ENCODE peak calls at places on chromosomes 5 and 9, in nine cellular contexts. F is suprapubic skin, O is GM23338, E is breast epithelium, S is stomach, U is vagina, Y is spleen, G is endothelial cell of umbilical vein, M is sigmoid colon. T is an unnamed sample.

GRCh38 chr5:74640450-74641013 is at the start of gene ENC1:
- DNase-seq in Y (peak; percentile 99), U (no peak), E (peak; percentile 81), M (peak; percentile 87), O (peak; percentile 97), F (peak; percentile 82), S (peak; percentile 88), G (peak; percentile 95), T (peak; percentile 87)

GRCh38 chr5:31853398-31854135 is 214.6 kb downstream of the PDZD2 start:
- DNase-seq in Y (no peak), E (no peak), F (no peak), S (peak; percentile 26), G (no peak), M (no peak), O (peak; percentile 41), U (no peak), T (no peak)

GRCh38 chr9:6413365-6414263 is 615 bp downstream of the UHRF2 start:
- DNase-seq in M (no peak), F (peak; percentile 75), U (no peak), O (peak; percentile 61), Y (peak; percentile 93), S (peak; percentile 42), E (no peak), G (no peak), T (peak; percentile 41)

GRCh38 chr5:160423025-160423554 is 1.4 kb downstream of the PTTG1 start:
- DNase-seq in U (no peak), S (no peak), Y (no peak), G (no peak), M (no peak), O (no peak), E (no peak), F (no peak), T (no peak)

GRCh38 chr5:36027711-36028110 is 36.5 kb upstream of the UGT3A1 start:
- DNase-seq in M (no peak), E (no peak), S (no peak), O (no peak), F (no peak), Y (no peak), G (no peak), U (no peak), T (no peak)

GRCh38 chr5:154995679-154996078 is 17.9 kb upstream of the KIF4B start:
- DNase-seq in O (peak; percentile 82), S (no peak), E (no peak), Y (no peak), M (no peak), U (no peak), F (no peak), G (peak; percentile 39), T (no peak)

GRCh38 chr5:62732677-62733121 is 154.1 kb downstream of the LRRC70 start:
- DNase-seq in F (no peak), M (no peak), S (no peak), G (no peak), U (no peak), Y (no peak), E (no peak), O (no peak), T (no peak)

GRCh38 chr5:139744471-139745120 is 51.0 kb upstream of the PSD2 start:
- DNase-seq in Y (no peak), E (no peak), G (no peak), F (no peak), U (no peak), O (no peak), S (no peak), M (no peak), T (no peak)

GRCh38 chr5:157651623-157652376 is 438 bp downstream of the SOX30 start:
- DNase-seq in O (peak; percentile 91), Y (peak; percentile 96), S (peak; percentile 73), F (no peak), M (peak; percentile 79), U (no peak), E (peak; percentile 66), G (peak; percentile 46), T (peak; percentile 86)

GRCh38 chr5:126801992-126802294 is 25.0 kb downstream of the LMNB1 start:
- DNase-seq in E (no peak), O (no peak), U (no peak), G (peak; percentile 46), Y (no peak), F (no peak), M (no peak), S (no peak), T (no peak)

GRCh38 chr9:137139468-137140150 is 655 bp downstream of the GRIN1 start:
- DNase-seq in G (no peak), U (no peak), F (no peak), E (no peak), M (no peak), O (peak; percentile 65), Y (no peak), S (no peak), T (no peak)

GRCh38 chr9:29211681-29212589 is 1638.7 kb upstream of the C9orf72 start:
- DNase-seq in G (peak; percentile 1), M (peak; percentile 59), Y (no peak), S (peak; percentile 67), E (no peak), U (no peak), O (peak; percentile 75), F (no peak), T (peak; percentile 22)

GRCh38 chr9:96020822-96021615 is 145.5 kb downstream of the ERCC6L2 start:
- DNase-seq in U (no peak), O (peak; percentile 67), Y (peak; percentile 86), G (peak; percentile 36), F (no peak), E (no peak), M (no peak), S (no peak), T (peak; percentile 33)

GRCh38 chr9:79692857-79693571 is 121.2 kb downstream of the TLE4 start:
- DNase-seq in O (no peak), M (no peak), U (no peak), S (no peak), F (no peak), Y (no peak), G (no peak), E (no peak), T (no peak)

GRCh38 chr5:38414348-38414747 is 142.1 kb downstream of the LIFR start:
- DNase-seq in E (no peak), U (no peak), F (no peak), O (no peak), S (no peak), M (no peak), Y (no peak), G (no peak), T (no peak)

GRCh38 chr5:73812962-73813588 is 187.1 kb downstream of the ARHGEF28 start:
- DNase-seq in E (no peak), M (no peak), Y (no peak), O (no peak), G (no peak), U (no peak), F (no peak), S (no peak), T (peak; percentile 55)

GRCh38 chr9:37574241-37574721 is 1.9 kb downstream of the FBXO10 start:
- DNase-seq in S (no peak), E (no peak), G (peak; percentile 51), M (no peak), O (peak; percentile 32), F (no peak), U (no peak), Y (no peak), T (no peak)

GRCh38 chr5:87246046-87246445 is 21.6 kb upstream of the RASA1 start:
- DNase-seq in F (no peak), U (no peak), S (no peak), Y (no peak), E (no peak), O (no peak), M (no peak), G (peak; percentile 49), T (no peak)

GRCh38 chr5:131999471-131999931 is 12.0 kb downstream of the ACSL6 start:
- DNase-seq in S (no peak), G (no peak), U (no peak), E (no peak), M (peak; percentile 56), F (peak; percentile 26), Y (peak; percentile 65), O (peak; percentile 5), T (no peak)

GRCh38 chr9:79604149-79604548 is 32.4 kb downstream of the TLE4 start:
- DNase-seq in F (no peak), M (no peak), S (no peak), U (no peak), E (no peak), Y (no peak), O (no peak), G (peak; percentile 38), T (no peak)

GRCh38 chr9:134402182-134402581 is 75.9 kb downstream of the RXRA start:
- DNase-seq in E (no peak), S (no peak), O (no peak), U (no peak), M (no peak), G (no peak), Y (no peak), F (no peak), T (no peak)
- H3K4me1 ChIP-seq in E (peaks cover 33% of the 10 kb centered on the region), S (peaks cover 81% of the 10 kb centered on the region), O (no peaks in the 10 kb centered on the region), U (peaks cover 72% of the 10 kb centered on the region), M (peaks cover 57% of the 10 kb centered on the region), G (peaks cover 46% of the 10 kb centered on the region), Y (peaks cover 91% of the 10 kb centered on the region), F (peaks cover 79% of the 10 kb centered on the region), T (peaks cover 46% of the 10 kb centered on the region)

DNA sequence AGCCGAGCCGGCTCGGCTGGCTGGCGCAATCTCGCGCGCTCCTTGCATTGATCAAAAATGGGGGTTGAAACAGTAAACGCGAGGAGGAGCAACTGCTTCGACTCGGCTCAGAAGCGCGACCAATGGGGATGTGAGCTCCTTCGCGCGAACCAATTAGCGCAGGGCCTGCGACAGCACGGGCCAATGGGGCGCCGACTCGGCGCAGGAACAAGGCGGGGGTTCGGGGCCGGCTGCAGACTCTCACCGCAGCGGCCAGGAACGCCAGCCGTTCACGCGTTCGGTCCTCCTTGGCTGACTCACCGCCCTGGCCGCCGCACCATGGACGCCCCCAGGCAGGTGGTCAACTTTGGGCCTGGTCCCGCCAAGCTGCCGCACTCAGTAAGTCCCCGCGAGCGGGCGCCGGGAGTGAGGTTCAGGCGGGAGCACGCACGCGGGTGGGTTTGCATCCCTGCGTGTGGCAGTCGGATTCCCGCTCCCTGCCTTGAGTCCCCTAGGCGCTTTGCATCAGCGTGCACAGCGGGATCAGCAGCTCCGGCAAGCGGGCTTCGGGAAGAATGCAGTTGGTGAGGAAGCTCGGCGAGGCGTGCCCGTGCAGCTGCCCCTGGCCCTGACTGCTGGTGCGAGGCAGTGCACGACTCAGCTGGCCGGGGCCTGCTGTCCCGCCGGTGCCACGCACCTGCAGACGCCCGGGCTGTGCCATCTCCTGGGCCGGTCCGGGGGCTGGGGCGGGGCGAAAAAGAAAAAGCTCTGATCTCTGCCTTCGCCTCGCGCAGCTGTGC is at the start of gene PSAT1:
- DNase-seq in Y (peak; percentile 93), M (peak; percentile 92), S (peak; percentile 91), U (peak; percentile 96), G (peak; percentile 96), E (peak; percentile 68), F (peak; percentile 81), O (peak; percentile 98), T (peak; percentile 86)
- TF ChIP-seq POLR2AphosphoS5 in Y (peak; percentile 52), M (no peak), S (peak; percentile 56), U (peak; percentile 50), G (peak; percentile 62), E (no peak), F (no peak), O (peak; percentile 96), T (no peak)

GRCh38 chr5:10457682-10458574 is 16.2 kb downstream of the ROPN1L start:
- DNase-seq in Y (peak; percentile 77), F (no peak), U (no peak), O (peak; percentile 23), M (no peak), G (no peak), S (peak; percentile 56), E (peak; percentile 73), T (no peak)
- H3K4me1 ChIP-seq in Y (peaks cover 39% of the 10 kb centered on the region), F (peaks cover 31% of the 10 kb centered on the region), U (peaks cover 11% of the 10 kb centered on the region), O (peaks cover 7% of the 10 kb centered on the region), M (no peaks in the 10 kb centered on the region), G (peaks cover 20% of the 10 kb centered on the region), S (peaks cover 34% of the 10 kb centered on the region), E (no peaks in the 10 kb centered on the region), T (peaks cover 6% of the 10 kb centered on the region)

GRCh38 chr9:124660341-124660801 is 110.7 kb downstream of the NR6A1 start:
- DNase-seq in O (peak; percentile 25), M (no peak), Y (no peak), F (no peak), E (no peak), G (peak; percentile 87), S (no peak), U (no peak), T (peak; percentile 11)
- TF ChIP-seq POLR2AphosphoS5 in O (no peak), M (no peak), Y (no peak), F (no peak), E (no peak), G (peak; percentile 70), S (no peak), U (no peak), T (no peak)

T was measured in transverse colon.